ENCODE peak calls at places on chromosomes 16 and 17, in five cellular contexts. O, Z, N, J and L are unnamed samples.

GRCh38 chr17:77948690-77949114 is 9.8 kb upstream of the TNRC6C start:
- DNase-seq in O (peak), Z (peak), N (peak), J (no peak), L (no peak)

GRCh38 chr17:17840751-17841591 is 4.2 kb upstream of the SREBF1 start:
- DNase-seq in O (peak), Z (peak), N (peak), J (peak), L (peak)

GRCh38 chr16:64543401-64543800 is 578.5 kb downstream of the CDH11 start:
- DNase-seq in O (peak), Z (no peak), N (no peak), J (no peak), L (no peak)

GRCh38 chr16:55478827-55479559 is at the start of gene MMP2:
- DNase-seq in O (peak), Z (peak), N (peak), J (peak), L (peak)

GRCh38 chr17:28317965-28318758 is 838 bp upstream of the TMEM97 start:
- DNase-seq in O (no peak), Z (no peak), N (peak), J (no peak), L (no peak)

GRCh38 chr17:39144414-39144813 is 7.0 kb downstream of the PLXDC1 start:
- DNase-seq in O (peak), Z (no peak), N (no peak), J (peak), L (peak)

GRCh38 chr17:252456-252855 is 71.0 kb upstream of the DOC2B start:
- DNase-seq in O (no peak), Z (no peak), N (no peak), J (peak), L (no peak)

GRCh38 chr16:85908444-85908843 is 9.5 kb downstream of the IRF8 start:
- DNase-seq in O (no peak), Z (no peak), N (no peak), J (no peak), L (no peak)

GRCh38 chr17:14101976-14102375 is 32.7 kb downstream of the COX10 start:
- DNase-seq in O (no peak), Z (no peak), N (no peak), J (no peak), L (no peak)

GRCh38 chr16:27703121-27703520 is 153.2 kb downstream of the KATNIP start:
- DNase-seq in O (no peak), Z (no peak), N (no peak), J (peak), L (no peak)

GRCh38 chr17:50263293-50264262 is 10.7 kb upstream of the TMEM92 start:
- DNase-seq in O (no peak), Z (no peak), N (no peak), J (peak), L (no peak)

GRCh38 chr16:48901712-48902374 is 291.9 kb upstream of the N4BP1 start:
- DNase-seq in O (no peak), Z (no peak), N (peak), J (peak), L (no peak)

GRCh38 chr16:10600792-10601443 is 20.5 kb upstream of the EMP2 start:
- DNase-seq in O (peak), Z (no peak), N (no peak), J (no peak), L (no peak)

GRCh38 chr16:8575399-8575798 is 14.9 kb downstream of the TMEM114 start:
- DNase-seq in O (no peak), Z (no peak), N (no peak), J (no peak), L (no peak)

GRCh38 chr17:16342979-16343378 is 10.3 kb downstream of the CENPV start:
- DNase-seq in O (peak), Z (peak), N (no peak), J (peak), L (no peak)

DNA sequence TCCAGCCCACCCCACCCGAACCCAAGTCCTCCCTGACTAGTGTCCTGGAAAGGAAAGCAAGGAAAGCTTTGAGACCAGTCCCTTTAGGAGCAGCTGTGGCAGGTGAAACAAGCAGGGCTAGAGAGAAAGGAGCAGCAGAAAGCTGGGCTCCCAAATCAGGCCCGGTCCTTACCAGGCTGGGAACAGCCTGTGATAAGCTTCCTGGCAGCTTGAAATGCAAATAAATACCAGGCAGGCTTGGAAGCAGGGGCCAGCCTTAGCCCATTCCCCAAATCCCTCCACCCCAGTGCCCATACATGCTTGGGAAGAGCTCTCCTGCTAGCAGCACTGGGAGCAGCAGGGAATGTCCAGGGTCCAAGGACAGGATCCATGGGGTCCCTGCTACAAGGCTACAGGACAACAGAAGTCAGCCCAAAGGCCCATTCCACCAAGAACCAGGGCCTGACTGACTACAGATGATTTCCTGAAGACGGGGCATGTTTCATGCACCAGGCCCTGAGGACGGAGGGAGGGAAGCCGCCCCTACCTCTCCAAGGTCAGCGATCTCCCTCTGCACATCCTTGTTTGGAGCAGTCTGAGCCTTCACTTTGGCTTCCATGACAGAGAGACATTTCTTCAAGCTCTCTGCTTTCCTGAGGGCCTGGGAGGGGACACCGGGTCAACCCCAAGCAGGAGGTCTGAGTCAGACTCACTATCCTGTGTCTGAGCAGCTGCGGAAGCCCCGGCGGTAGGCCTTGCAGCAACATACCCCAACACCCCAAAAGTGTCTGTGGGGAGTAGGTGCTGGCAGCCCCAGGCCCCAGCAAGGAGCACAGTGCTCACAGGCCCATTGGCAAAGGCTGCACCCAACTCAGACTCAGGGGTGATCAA is 2.6 kb upstream of the EXOSC6 start:
- DNase-seq in O (no peak), Z (peak), N (no peak), J (no peak), L (no peak)
- TF ChIP-seq CTCF in O (no peak), Z (no peak), N (no peak), J (no peak), L (peak)

GRCh38 chr17:3907483-3908216 is 8.6 kb downstream of the P2RX1 start:
- DNase-seq in O (no peak), Z (no peak), N (peak), J (no peak), L (no peak)
- TF ChIP-seq CTCF in O (peak), Z (peak), N (peak), J (no peak), L (no peak)

GRCh38 chr16:3115011-3115410 is 2.6 kb downstream of the ZNF205 start:
- DNase-seq in O (no peak), Z (no peak), N (no peak), J (no peak), L (no peak)

GRCh38 chr16:3112881-3113574 is 642 bp downstream of the ZNF205 start:
- DNase-seq in O (no peak), Z (no peak), N (no peak), J (no peak), L (no peak)

GRCh38 chr16:3115561-3115960 is 3.2 kb downstream of the ZNF205 start:
- DNase-seq in O (no peak), Z (no peak), N (no peak), J (no peak), L (no peak)

GRCh38 chr16:3112058-3112880 is at the start of gene ZNF205:
- DNase-seq in O (peak), Z (peak), N (peak), J (peak), L (peak)

GRCh38 chr16:3113765-3114479 is 1.5 kb downstream of the ZNF205 start:
- DNase-seq in O (no peak), Z (no peak), N (no peak), J (no peak), L (no peak)
- TF ChIP-seq CTCF in O (no peak), Z (no peak), N (no peak), J (no peak), L (no peak)

GRCh38 chr17:30091166-30091670 is 25.4 kb upstream of the NSRP1 start:
- DNase-seq in O (no peak), Z (no peak), N (peak), J (no peak), L (no peak)

GRCh38 chr17:30092886-30093285 is 23.7 kb upstream of the NSRP1 start:
- DNase-seq in O (no peak), Z (no peak), N (no peak), J (no peak), L (no peak)

GRCh38 chr17:30093463-30094147 is 23.0 kb upstream of the NSRP1 start:
- DNase-seq in O (peak), Z (peak), N (peak), J (no peak), L (no peak)

GRCh38 chr17:30091771-30092170 is 24.8 kb upstream of the NSRP1 start:
- DNase-seq in O (peak), Z (peak), N (no peak), J (no peak), L (no peak)

GRCh38 chr17:30095507-30096244 is 20.9 kb upstream of the NSRP1 start:
- DNase-seq in O (peak), Z (peak), N (peak), J (no peak), L (peak)
- TF ChIP-seq CTCF in O (peak), Z (peak), N (peak), J (peak), L (peak)

GRCh38 chr16:74073471-74073870 is 223.1 kb upstream of the PSMD7 start:
- DNase-seq in O (peak), Z (peak), N (no peak), J (no peak), L (no peak)
- TF ChIP-seq CTCF in O (no peak), Z (no peak), N (no peak), J (no peak), L (no peak)

GRCh38 chr16:12942861-12943260 is 41.5 kb downstream of the SHISA9 start:
- DNase-seq in O (no peak), Z (no peak), N (no peak), J (no peak), L (no peak)
- TF ChIP-seq CTCF in O (no peak), Z (no peak), N (no peak), J (no peak), L (no peak)

GRCh38 chr16:79401157-79401556 is 199.4 kb downstream of the MAF start:
- DNase-seq in O (no peak), Z (no peak), N (no peak), J (no peak), L (no peak)
- TF ChIP-seq CTCF in O (no peak), Z (no peak), N (no peak), J (no peak), L (no peak)